ENCODE peak calls at places on chromosome 5, in six cellular contexts. One of them, this sample, is unnamed.

GRCh38 chr5:155728857-155729683 is 597.9 kb upstream of the SGCD start:
- DNase-seq in KBM-7: no peak
- DNase-seq in body of pancreas: no peak
- DNase-seq in globus pallidus: peak
- DNase-seq in hepatocyte: peak
- DNase-seq in activated naive CD4-positive, alpha-beta T cell: no peak
- DNase-seq in this sample: no peak

GRCh38 chr5:34676409-34676808 is 20.3 kb downstream of the RAI14 start:
- DNase-seq in hepatocyte: no peak
- DNase-seq in KBM-7: no peak
- DNase-seq in body of pancreas: peak
- DNase-seq in activated naive CD4-positive, alpha-beta T cell: no peak
- DNase-seq in globus pallidus: no peak
- DNase-seq in this sample: no peak

GRCh38 chr5:35924122-35924949 is 14.1 kb downstream of the CAPSL start:
- DNase-seq in body of pancreas: no peak
- DNase-seq in globus pallidus: no peak
- DNase-seq in activated naive CD4-positive, alpha-beta T cell: no peak
- DNase-seq in hepatocyte: no peak
- DNase-seq in KBM-7: no peak
- DNase-seq in this sample: no peak

GRCh38 chr5:52961238-52961637 is 27.9 kb upstream of the ITGA2 start:
- DNase-seq in hepatocyte: no peak
- DNase-seq in KBM-7: no peak
- DNase-seq in globus pallidus: no peak
- DNase-seq in body of pancreas: no peak
- DNase-seq in activated naive CD4-positive, alpha-beta T cell: no peak
- DNase-seq in this sample: no peak

GRCh38 chr5:56813302-56813701 is 2.0 kb upstream of the MAP3K1 start:
- DNase-seq in hepatocyte: no peak
- DNase-seq in activated naive CD4-positive, alpha-beta T cell: no peak
- DNase-seq in KBM-7: no peak
- DNase-seq in globus pallidus: no peak
- DNase-seq in body of pancreas: no peak
- DNase-seq in this sample: no peak

GRCh38 chr5:111447822-111448221 is 64.5 kb downstream of the STARD4 start:
- DNase-seq in globus pallidus: no peak
- DNase-seq in hepatocyte: no peak
- DNase-seq in KBM-7: no peak
- DNase-seq in activated naive CD4-positive, alpha-beta T cell: no peak
- DNase-seq in body of pancreas: no peak
- DNase-seq in this sample: peak

GRCh38 chr5:139388198-139388821 is 1.4 kb downstream of the MZB1 start:
- DNase-seq in activated naive CD4-positive, alpha-beta T cell: no peak
- DNase-seq in globus pallidus: no peak
- DNase-seq in KBM-7: peak
- DNase-seq in body of pancreas: peak
- DNase-seq in hepatocyte: peak
- DNase-seq in this sample: no peak

GRCh38 chr5:153520137-153520536 is 29.7 kb downstream of the GRIA1 start:
- DNase-seq in globus pallidus: no peak
- DNase-seq in KBM-7: no peak
- DNase-seq in hepatocyte: no peak
- DNase-seq in activated naive CD4-positive, alpha-beta T cell: no peak
- DNase-seq in body of pancreas: no peak
- DNase-seq in this sample: no peak

GRCh38 chr5:109252731-109253130 is 157.0 kb downstream of the PJA2 start:
- DNase-seq in hepatocyte: no peak
- DNase-seq in KBM-7: no peak
- DNase-seq in body of pancreas: no peak
- DNase-seq in globus pallidus: no peak
- DNase-seq in activated naive CD4-positive, alpha-beta T cell: no peak
- DNase-seq in this sample: no peak

This sample was measured in trophoblast cell.